ENCODE peak calls at places on chromosome 10, in seven cellular contexts. Z, M, C, K, H, A and J are unnamed samples.

GRCh38 chr10:17523246-17523753 is 68.9 kb upstream of the ST8SIA6 start:
- DNase-seq in A (no peak), H (no peak), C (no peak), Z (no peak), K (no peak), M (no peak), J (no peak)

GRCh38 chr10:78871796-78872195 is 197.0 kb upstream of the ZMIZ1 start:
- DNase-seq in M (no peak), H (no peak), C (no peak), A (no peak), K (no peak), Z (no peak), J (no peak)

GRCh38 chr10:114874827-114875541 is 53.4 kb downstream of the FHIP2A start:
- DNase-seq in A (no peak), C (no peak), H (peak), K (no peak), M (no peak), Z (no peak), J (no peak)

GRCh38 chr10:90171014-90171722 is 469.8 kb downstream of the KIF20B start:
- DNase-seq in A (no peak), M (no peak), C (no peak), K (no peak), H (no peak), Z (no peak), J (no peak)

GRCh38 chr10:58963723-58964124 is 212.7 kb upstream of the PHYHIPL start:
- DNase-seq in K (no peak), Z (no peak), C (no peak), M (no peak), H (no peak), A (peak), J (no peak)

GRCh38 chr10:43793714-43794113 is 145.0 kb upstream of the ZNF32 start:
- DNase-seq in K (peak), H (peak), Z (no peak), M (no peak), C (no peak), A (no peak), J (no peak)

GRCh38 chr10:30510184-30510931 is 76.4 kb downstream of the MAP3K8 start:
- DNase-seq in H (peak), C (no peak), K (peak), M (peak), Z (peak), A (no peak), J (no peak)

GRCh38 chr10:31650010-31650409 is 278.6 kb downstream of the ARHGAP12 start:
- DNase-seq in K (peak), M (peak), A (peak), H (peak), Z (no peak), C (peak), J (no peak)

GRCh38 chr10:59362991-59363390 is 642 bp upstream of the FAM13C start:
- DNase-seq in A (peak), H (peak), C (peak), Z (no peak), M (peak), K (peak), J (no peak)

GRCh38 chr10:112295853-112296830 is 12.9 kb downstream of the TECTB start:
- DNase-seq in Z (no peak), M (no peak), K (peak), H (peak), A (no peak), C (no peak), J (no peak)

GRCh38 chr10:34827087-34827766 is 12.1 kb upstream of the PARD3 start:
- DNase-seq in M (no peak), A (no peak), Z (no peak), C (no peak), K (no peak), H (no peak), J (no peak)

GRCh38 chr10:110724116-110724701 is 80.1 kb downstream of the RBM20 start:
- DNase-seq in H (no peak), C (no peak), M (no peak), K (no peak), A (no peak), Z (peak), J (no peak)

GRCh38 chr10:63256047-63256773 is 123.1 kb downstream of the NRBF2 start:
- DNase-seq in M (no peak), Z (no peak), K (no peak), C (peak), H (no peak), A (peak), J (no peak)

GRCh38 chr10:66204838-66205237 is 721.0 kb upstream of the LRRTM3 start:
- DNase-seq in K (no peak), Z (no peak), M (no peak), A (no peak), H (no peak), C (no peak), J (no peak)

GRCh38 chr10:93379366-93380042 is 102.6 kb downstream of the MYOF start:
- DNase-seq in Z (no peak), H (peak), M (no peak), A (no peak), K (peak), C (no peak), J (peak)

GRCh38 chr10:129520440-129521080 is 53.5 kb downstream of the MGMT start:
- DNase-seq in M (no peak), H (no peak), K (no peak), Z (no peak), C (no peak), A (no peak), J (no peak)

GRCh38 chr10:112115781-112116385 is 67.7 kb downstream of the GPAM start:
- DNase-seq in C (peak), A (no peak), K (peak), M (peak), H (peak), Z (peak), J (peak)

GRCh38 chr10:47404937-47405336 is 20.8 kb upstream of the ZNF488 start:
- DNase-seq in A (no peak), C (no peak), Z (no peak), M (no peak), K (no peak), H (no peak), J (no peak)

GRCh38 chr10:117214401-117214800 is 17.1 kb downstream of the KCNK18 start:
- DNase-seq in M (no peak), A (no peak), H (no peak), K (peak), C (no peak), Z (no peak), J (no peak)

GRCh38 chr10:47401874-47402645 is 18.0 kb upstream of the ZNF488 start:
- DNase-seq in Z (no peak), A (no peak), C (no peak), K (no peak), H (no peak), M (no peak), J (no peak)

GRCh38 chr10:132748545-132749427 is 37.2 kb downstream of the NKX6-2 start:
- DNase-seq in H (no peak), A (no peak), K (no peak), C (no peak), Z (no peak), M (no peak), J (no peak)

GRCh38 chr10:69360485-69361302 is 56.0 kb downstream of the TACR2 start:
- DNase-seq in A (peak), Z (no peak), C (no peak), M (no peak), H (peak), K (peak), J (no peak)